ENCODE peak calls at places on chromosomes 12 and 14, in nine cellular contexts. T is RWPE1; U is CD4-positive, alpha-beta T cell; O is adrenal gland; Q is fibroblast of mammary gland; R is HFFc6; G is progenitor cell of endocrine pancreas; L is bronchial epithelial cell; Z is cardiac fibroblast. Y is an unnamed sample.

GRCh38 chr12:123269395-123269892 is 2.2 kb downstream of the CDK2AP1 start:
- DNase-seq in T (no peak), U (peak), O (peak), Q (peak), R (peak), G (peak), L (no peak), Z (peak), Y (no peak)

GRCh38 chr12:4271433-4272013 is 2.0 kb upstream of the CCND2 start:
- DNase-seq in T (peak), U (no peak), O (no peak), Q (peak), R (no peak), G (no peak), L (peak), Z (no peak), Y (no peak)

GRCh38 chr14:82009076-82009475 is 475.4 kb upstream of the SEL1L start:
- DNase-seq in T (no peak), U (no peak), O (no peak), Q (no peak), R (no peak), G (no peak), L (no peak), Z (no peak), Y (peak)

GRCh38 chr14:70748422-70748821 is 60.9 kb downstream of the MAP3K9 start:
- DNase-seq in T (no peak), U (no peak), O (no peak), Q (no peak), R (no peak), G (no peak), L (no peak), Z (no peak), Y (no peak)

GRCh38 chr14:75690010-75690409 is 29.0 kb downstream of the TTLL5 start:
- DNase-seq in T (no peak), U (no peak), O (no peak), Q (no peak), R (no peak), G (no peak), L (no peak), Z (peak), Y (no peak)

GRCh38 chr14:67970923-67971322 is 151.3 kb downstream of the RAD51B start:
- DNase-seq in T (peak), U (no peak), O (no peak), Q (no peak), R (no peak), G (no peak), L (peak), Z (no peak), Y (no peak)

GRCh38 chr14:98008381-98009113 is 1211.4 kb downstream of the VRK1 start:
- DNase-seq in T (peak), U (no peak), O (no peak), Q (no peak), R (no peak), G (no peak), L (peak), Z (no peak), Y (peak)

GRCh38 chr14:20415723-20416622 is 2.7 kb upstream of the TEP1 start:
- DNase-seq in T (peak), U (no peak), O (no peak), Q (peak), R (peak), G (no peak), L (peak), Z (peak), Y (peak)

GRCh38 chr14:69043598-69044267 is 64.6 kb upstream of the ACTN1 start:
- DNase-seq in T (no peak), U (no peak), O (peak), Q (peak), R (peak), G (no peak), L (peak), Z (peak), Y (peak)

GRCh38 chr12:31759621-31760459 is 31.0 kb upstream of the AMN1 start:
- DNase-seq in T (no peak), U (no peak), O (no peak), Q (no peak), R (no peak), G (no peak), L (no peak), Z (no peak), Y (no peak)

GRCh38 chr14:90489916-90490726 is 93.3 kb downstream of the CALM1 start:
- DNase-seq in T (no peak), U (no peak), O (no peak), Q (peak), R (no peak), G (no peak), L (peak), Z (no peak), Y (no peak)

GRCh38 chr12:57006809-57007475 is 596 bp upstream of the ZBTB39 start:
- DNase-seq in T (no peak), U (no peak), O (no peak), Q (no peak), R (no peak), G (no peak), L (no peak), Z (no peak), Y (no peak)
- TF ChIP-seq CTCF in T (peak), U (no peak), O (no peak), Q (no peak), R (no peak), G (no peak), L (no peak), Z (no peak), Y (peak)

GRCh38 chr12:53048033-53048779 is 1.7 kb upstream of the TNS2 start:
- DNase-seq in T (no peak), U (no peak), O (peak), Q (no peak), R (no peak), G (no peak), L (no peak), Z (no peak), Y (peak)
- TF ChIP-seq CTCF in T (peak), U (no peak), O (peak), Q (no peak), R (peak), G (no peak), L (peak), Z (no peak), Y (peak)

GRCh38 chr14:55200646-55201045 is 9.3 kb upstream of the DLGAP5 start:
- DNase-seq in T (no peak), U (no peak), O (no peak), Q (no peak), R (no peak), G (no peak), L (no peak), Z (peak), Y (no peak)
- TF ChIP-seq CTCF in T (no peak), U (no peak), O (no peak), Q (no peak), R (no peak), G (no peak), L (no peak), Z (no peak), Y (no peak)

DNA sequence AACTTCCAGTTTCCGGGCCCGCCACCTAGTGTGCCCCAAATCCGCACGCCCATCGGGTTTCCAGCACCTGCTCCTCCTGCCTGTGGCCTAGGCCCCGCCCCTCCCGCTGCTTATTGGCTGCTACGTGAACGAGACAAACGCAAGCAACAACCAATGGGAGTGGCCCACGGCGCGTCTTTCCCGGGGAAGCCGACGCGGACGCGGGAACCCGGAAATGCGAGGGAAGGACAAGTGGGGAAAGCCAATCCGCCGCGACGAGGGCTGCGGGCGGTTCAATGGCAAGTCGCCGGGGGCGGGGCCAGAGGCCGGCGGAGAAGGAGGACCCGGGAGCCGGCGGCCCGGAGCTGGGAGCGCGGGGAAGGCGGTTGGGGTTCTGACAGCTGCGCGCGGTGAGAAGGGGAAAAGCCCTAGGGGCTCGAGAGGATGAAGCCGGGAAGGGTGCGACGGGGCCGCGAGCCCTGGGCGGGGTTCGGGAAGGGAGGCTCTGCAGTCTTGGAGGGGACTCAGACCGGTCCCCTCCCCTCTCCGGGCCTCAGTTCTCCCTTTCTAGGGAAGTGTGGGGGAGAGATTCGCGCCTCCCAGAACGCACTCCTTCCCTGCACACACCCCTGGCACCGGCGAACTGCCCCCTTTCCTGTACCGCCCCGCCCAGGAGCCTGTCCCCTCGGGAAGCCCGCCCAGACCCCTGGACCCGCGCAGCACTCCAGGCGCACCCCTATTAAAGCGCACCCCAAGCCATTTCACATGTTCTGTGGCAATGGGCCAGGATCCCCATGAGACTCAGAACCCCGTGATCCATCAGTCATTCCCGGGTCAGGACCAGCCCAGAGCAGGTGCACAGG is at the start of gene FICD:
- DNase-seq in T (peak), U (peak), O (peak), Q (peak), R (peak), G (peak), L (peak), Z (peak), Y (peak)
- TF ChIP-seq CTCF in T (no peak), U (no peak), O (no peak), Q (no peak), R (peak), G (no peak), L (peak), Z (no peak), Y (no peak)

DNA sequence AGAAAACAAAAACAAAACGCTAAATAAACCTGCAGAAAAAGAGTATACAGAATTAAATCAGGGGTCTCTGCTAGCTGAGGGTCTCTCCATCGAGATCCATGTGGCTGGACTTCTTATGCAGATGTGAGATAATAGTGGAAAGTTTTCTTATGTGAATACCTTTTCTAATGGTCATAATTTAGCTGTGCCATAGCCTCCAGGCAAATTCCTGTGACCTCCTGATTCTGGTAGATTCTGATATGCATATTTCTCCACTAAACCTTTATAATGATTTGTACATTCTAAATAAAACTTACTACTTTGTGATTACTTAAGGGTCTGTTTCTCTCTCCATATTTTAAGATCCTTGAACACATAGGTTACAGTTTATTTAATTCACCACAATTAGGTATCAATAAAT is 1002.6 kb downstream of the GALC start:
- DNase-seq in T (no peak), U (no peak), O (no peak), Q (no peak), R (no peak), G (no peak), L (peak), Z (no peak), Y (no peak)
- TF ChIP-seq CTCF in T (no peak), U (no peak), O (no peak), Q (no peak), R (no peak), G (no peak), L (no peak), Z (no peak), Y (no peak)

GRCh38 chr12:80709811-80710726 is 2.6 kb downstream of the MYF6 start:
- DNase-seq in T (no peak), U (no peak), O (no peak), Q (no peak), R (no peak), G (no peak), L (no peak), Z (no peak), Y (peak)
- TF ChIP-seq CTCF in T (no peak), U (no peak), O (peak), Q (peak), R (peak), G (peak), L (peak), Z (peak), Y (peak)

Y was measured in MCF 10A.